ENCODE peak calls at places on chromosome 18, in ten cellular contexts. H is prostate gland, C is right lobe of liver, D is vagina, Y is HepG2, U is gastrocnemius medialis, R is tibial nerve, Z is spleen, V is HCT116, I is ovary. L is an unnamed sample.

GRCh38 chr18:79368681-79369080 is 27.0 kb upstream of the NFATC1 start:
- DNase-seq in U (no peak), V (no peak), Z (peak; percentile 81), Y (no peak), D (no peak), R (no peak), H (no peak), C (no peak), I (no peak), L (no peak)

GRCh38 chr18:12092398-12093229 is 1.0 kb upstream of the ANKRD62 start:
- DNase-seq in H (no peak), U (no peak), V (peak; percentile 13), Z (no peak), I (no peak), D (no peak), Y (peak; percentile 60), R (no peak), C (peak; percentile 79), L (no peak)

GRCh38 chr18:35756506-35757117 is 175.1 kb downstream of the GALNT1 start:
- DNase-seq in U (no peak), V (peak; percentile 40), C (peak; percentile 57), D (no peak), I (no peak), Z (no peak), H (peak; percentile 47), Y (peak; percentile 45), R (peak; percentile 34), L (no peak)

GRCh38 chr18:25109484-25109883 is 242.5 kb downstream of the ZNF521 start:
- DNase-seq in V (no peak), H (no peak), D (no peak), Y (no peak), R (no peak), U (no peak), I (no peak), Z (no peak), C (no peak), L (no peak)

GRCh38 chr18:58310517-58310916 is 266.5 kb downstream of the NEDD4L start:
- DNase-seq in C (no peak), R (no peak), Z (peak; percentile 44), H (peak; percentile 73), U (peak; percentile 83), D (no peak), Y (no peak), V (no peak), I (no peak), L (peak; percentile 78)

GRCh38 chr18:46917108-46917807 is at the start of the genes KATNAL2 and PIAS2:
- DNase-seq in Y (peak; percentile 24), U (peak; percentile 80), V (peak; percentile 21), Z (peak; percentile 94), R (peak; percentile 63), D (no peak), H (peak; percentile 86), C (peak; percentile 89), I (peak; percentile 74), L (peak; percentile 87)

GRCh38 chr18:70235478-70235877 is 30.0 kb upstream of the RTTN start:
- DNase-seq in U (no peak), Y (no peak), C (no peak), Z (no peak), I (no peak), D (no peak), H (no peak), R (no peak), V (no peak), L (no peak)

GRCh38 chr18:3689986-3690681 is 240.2 kb downstream of the TGIF1 start:
- DNase-seq in C (no peak), R (no peak), D (no peak), Y (no peak), V (no peak), Z (no peak), I (no peak), U (no peak), H (no peak), L (no peak)

GRCh38 chr18:70195852-70196434 is 9.5 kb downstream of the RTTN start:
- DNase-seq in H (peak; percentile 10), Z (no peak), D (no peak), I (no peak), V (no peak), C (no peak), U (no peak), Y (peak; percentile 35), R (peak; percentile 29), L (no peak)

GRCh38 chr18:32920796-32921787 is 148.3 kb upstream of the KLHL14 start:
- DNase-seq in C (no peak), H (no peak), Z (no peak), V (no peak), U (no peak), D (no peak), R (no peak), I (no peak), Y (peak; percentile 70), L (no peak)

DNA sequence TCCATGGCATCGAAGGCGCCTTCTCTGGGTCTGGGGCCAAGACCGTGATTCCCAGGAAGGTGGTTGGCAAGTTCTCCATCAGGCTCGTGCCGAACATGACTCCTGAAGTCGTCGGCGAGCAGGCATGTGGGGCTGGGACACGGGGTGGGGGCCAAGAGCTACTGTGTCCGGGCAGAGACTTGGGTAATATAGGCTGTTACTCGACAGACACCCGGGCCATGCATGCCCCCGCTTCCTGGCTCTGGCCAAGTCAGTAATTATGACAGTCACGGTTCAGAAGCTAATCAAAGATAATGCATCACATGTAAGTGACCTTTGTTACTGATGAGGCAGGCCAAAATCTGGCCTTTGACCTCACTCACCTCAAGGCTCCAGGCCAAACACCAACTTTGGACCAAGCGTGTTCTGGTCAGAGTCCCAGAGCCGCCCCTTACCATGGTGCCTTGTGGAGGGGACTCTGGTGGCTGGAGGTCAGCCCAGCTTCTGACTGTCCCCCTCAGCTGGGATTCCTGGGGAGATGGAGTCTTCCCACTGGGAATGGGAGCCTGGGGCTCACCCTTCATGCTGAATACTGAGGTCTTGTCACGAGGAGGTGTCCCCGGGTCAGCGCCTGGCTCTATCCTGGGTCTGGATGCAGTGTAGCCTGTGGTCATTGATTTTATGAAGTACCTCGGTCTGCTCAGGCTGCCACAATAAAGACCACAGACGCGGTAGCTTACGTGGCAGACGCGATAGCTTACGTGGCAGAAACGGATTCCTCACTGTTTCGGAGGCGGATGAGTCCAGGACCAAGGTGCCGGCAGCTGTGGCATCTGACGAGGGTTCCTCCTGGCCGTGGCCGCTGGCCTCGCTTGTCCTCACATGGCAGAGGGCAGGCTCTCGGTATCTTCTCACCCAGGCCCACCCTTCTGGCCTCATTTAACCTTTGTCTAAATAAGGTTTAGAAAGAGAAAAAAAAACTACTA is 17.7 kb upstream of the CNDP1 start:
- DNase-seq in Y (no peak), V (no peak), D (no peak), Z (peak; percentile 69), C (peak; percentile 74), H (no peak), U (no peak), R (no peak), I (no peak), L (no peak)
- TF ChIP-seq POLR2A in Y (no peak), V (no peak), D (no peak), Z (no peak), C (no peak), H (no peak), U (no peak), R (no peak), I (no peak), L (no peak)

DNA sequence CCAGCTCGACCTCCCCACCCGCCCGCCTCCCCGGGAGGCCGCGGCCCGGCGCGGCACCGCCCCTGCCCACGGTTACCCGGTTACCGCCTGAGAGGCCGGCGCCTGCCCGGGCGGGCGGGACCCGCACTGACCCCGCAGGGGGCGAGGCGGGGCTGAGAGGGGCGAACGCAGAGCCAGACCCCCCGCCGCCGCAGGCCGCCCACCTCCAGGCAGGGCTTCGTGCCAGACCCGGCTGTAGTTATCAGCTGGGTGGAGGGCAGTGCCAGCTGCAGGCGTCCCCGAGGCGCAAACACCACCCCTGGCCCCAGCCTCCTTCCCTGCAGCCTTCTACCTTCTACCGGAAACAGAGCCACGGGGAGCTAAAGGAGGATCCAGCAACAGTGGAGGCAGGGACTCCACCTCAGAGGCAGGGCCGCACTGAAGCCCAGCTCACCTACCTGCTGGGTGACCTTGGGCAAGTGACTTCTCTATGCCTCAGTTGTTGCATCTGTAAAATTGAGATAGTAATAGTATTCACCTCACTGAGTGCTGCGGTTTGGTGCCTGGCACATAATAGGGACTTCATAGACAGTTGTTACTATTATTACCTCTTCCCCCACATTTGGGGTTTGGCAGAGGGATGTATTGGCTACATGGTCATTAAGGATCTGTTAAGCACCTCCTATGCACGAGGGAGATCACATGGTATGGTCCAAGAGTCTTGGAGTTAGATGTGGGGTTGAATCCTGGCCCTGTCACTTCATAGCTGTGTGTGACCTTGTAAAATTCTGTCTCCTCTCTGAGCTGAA is 231.6 kb upstream of the SMAD2 start:
- DNase-seq in R (no peak), Y (no peak), Z (no peak), H (no peak), D (no peak), V (no peak), C (no peak), I (no peak), U (no peak), L (peak; percentile 72)
- TF ChIP-seq POLR2A in R (no peak), Y (no peak), Z (no peak), H (no peak), D (no peak), V (no peak), C (no peak), I (no peak), U (no peak), L (no peak)

GRCh38 chr18:27977009-27977408 is 199.9 kb downstream of the CDH2 start:
- DNase-seq in I (no peak), Y (no peak), U (no peak), C (no peak), Z (no peak), D (no peak), H (no peak), V (no peak), R (no peak), L (no peak)
- TF ChIP-seq POLR2A in I (no peak), Y (no peak), U (no peak), C (no peak), Z (no peak), D (no peak), H (no peak), V (no peak), R (no peak), L (no peak)

GRCh38 chr18:9706081-9706935 is 1.8 kb upstream of the RAB31 start:
- DNase-seq in U (no peak), H (no peak), Y (no peak), D (no peak), R (no peak), I (no peak), V (no peak), C (peak; percentile 34), Z (no peak), L (peak; percentile 56)

GRCh38 chr18:9707381-9708056 is 582 bp upstream of the RAB31 start:
- DNase-seq in I (no peak), U (no peak), R (no peak), Y (no peak), D (no peak), Z (no peak), H (no peak), C (peak; percentile 40), V (no peak), L (peak; percentile 78)

GRCh38 chr18:9708882-9709877 is 1.1 kb downstream of the RAB31 start:
- DNase-seq in R (no peak), C (peak; percentile 50), U (no peak), V (no peak), H (no peak), D (no peak), I (peak; percentile 49), Z (peak; percentile 87), Y (no peak), L (peak; percentile 66)

GRCh38 chr18:9710037-9710436 is 1.9 kb downstream of the RAB31 start:
- DNase-seq in R (no peak), U (no peak), D (no peak), Y (no peak), Z (no peak), C (peak; percentile 28), H (no peak), V (no peak), I (no peak), L (no peak)

GRCh38 chr18:9708057-9708881 is at the start of gene RAB31:
- DNase-seq in C (peak; percentile 68), U (peak; percentile 54), V (no peak), I (peak; percentile 86), R (peak; percentile 51), Z (peak; percentile 93), D (no peak), Y (no peak), H (peak; percentile 35), L (peak; percentile 94)
- TF ChIP-seq POLR2A in C (peak; percentile 77), U (peak; percentile 58), V (peak; percentile 50), I (peak; percentile 72), R (peak; percentile 66), Z (peak; percentile 24), D (peak; percentile 88), Y (no peak), H (no peak), L (no peak)

L was measured in sigmoid colon.